ENCODE peak calls at places on chromosomes 7 and 10, in four cellular contexts. N is RWPE1, Z is coronary artery, Q is kidney tubule cell. I is an unnamed sample.

GRCh38 chr7:881441-882234 is 5.3 kb downstream of the GET4 start:
- DNase-seq in Q (no peak), Z (no peak), N (no peak), I (no peak)

GRCh38 chr10:132056663-132057062 is 9.1 kb upstream of the JAKMIP3 start:
- DNase-seq in N (no peak), Q (no peak), Z (no peak), I (no peak)

GRCh38 chr7:17044868-17045267 is 163.1 kb upstream of the AGR3 start:
- DNase-seq in N (no peak), Q (no peak), Z (no peak), I (no peak)

GRCh38 chr7:101953248-101953819 is 135.9 kb downstream of the CUX1 start:
- DNase-seq in Z (no peak), N (peak; percentile 27), Q (no peak), I (no peak)

GRCh38 chr7:2810682-2811471 is 33.2 kb downstream of the GNA12 start:
- DNase-seq in Q (no peak), Z (peak; percentile 64), N (no peak), I (no peak)

GRCh38 chr10:28127881-28128280 is 129.0 kb upstream of the ODAD2 start:
- DNase-seq in N (no peak), Z (no peak), Q (no peak), I (no peak)

GRCh38 chr7:103928581-103928980 is 60.9 kb downstream of the RELN start:
- DNase-seq in Z (no peak), Q (no peak), N (no peak), I (no peak)

GRCh38 chr10:32413513-32413912 is 32.4 kb upstream of the CCDC7 start:
- DNase-seq in Q (peak; percentile 100), Z (no peak), N (peak; percentile 46), I (no peak)

GRCh38 chr7:69643708-69644445 is 45.6 kb downstream of the AUTS2 start:
- DNase-seq in Q (no peak), N (no peak), Z (no peak), I (no peak)

GRCh38 chr10:110340821-110341220 is 36.1 kb upstream of the SMNDC1 start:
- DNase-seq in Q (no peak), Z (no peak), N (no peak), I (no peak)

GRCh38 chr7:21076054-21076453 is 289.4 kb upstream of the SP8 start:
- DNase-seq in N (no peak), Q (no peak), Z (no peak), I (no peak)

GRCh38 chr10:56319386-56319785 is 41.7 kb downstream of the ZWINT start:
- DNase-seq in N (peak; percentile 16), Q (peak; percentile 74), Z (no peak), I (no peak)

I was measured in memory B cell.